ENCODE peak calls at places on chromosomes 1 and 21, in four cellular contexts. U is GM23248, Y is heart right ventricle, M is NT2/D1. Z is an unnamed sample.

GRCh38 chr21:35398366-35398982 is 349.4 kb upstream of the RUNX1 start:
- DNase-seq in U (peak; percentile 30), Y (no peak), M (no peak), Z (peak; percentile 28)

GRCh38 chr1:185441608-185442007 is 124.6 kb upstream of the IVNS1ABP start:
- DNase-seq in U (peak; percentile 76), Y (no peak), M (no peak), Z (peak; percentile 2)

GRCh38 chr1:26529655-26530539 is at the start of gene RPS6KA1:
- DNase-seq in U (peak; percentile 75), Y (peak; percentile 32), M (no peak), Z (peak; percentile 36)

GRCh38 chr1:22699629-22700028 is 11.0 kb upstream of the EPHB2 start:
- DNase-seq in U (no peak), Y (no peak), M (no peak), Z (no peak)

GRCh38 chr1:65176071-65176470 is 28.1 kb downstream of the AK4 start:
- DNase-seq in U (no peak), Y (peak; percentile 12), M (no peak), Z (no peak)

GRCh38 chr1:50181027-50181663 is 72.4 kb downstream of the ELAVL4 start:
- DNase-seq in U (peak; percentile 51), Y (peak; percentile 17), M (no peak), Z (peak; percentile 12)

GRCh38 chr1:211260161-211261107 is 1.3 kb downstream of the RCOR3 start:
- DNase-seq in U (peak; percentile 90), Y (peak; percentile 84), M (peak; percentile 69), Z (peak; percentile 73)

GRCh38 chr1:199353906-199354305 is 673.6 kb upstream of the NR5A2 start:
- DNase-seq in U (no peak), Y (no peak), M (no peak), Z (peak; percentile 78)

GRCh38 chr1:208668991-208669390 is 424.8 kb upstream of the PLXNA2 start:
- DNase-seq in U (peak; percentile 5), Y (no peak), M (peak; percentile 28), Z (no peak)

GRCh38 chr1:91020967-91021685 is 709 bp downstream of the ZNF644 start:
- DNase-seq in U (peak; percentile 91), Y (peak; percentile 54), M (peak; percentile 75), Z (peak; percentile 80)

GRCh38 chr1:157838966-157839365 is 2.6 kb downstream of the CD5L start:
- DNase-seq in U (no peak), Y (no peak), M (no peak), Z (no peak)

GRCh38 chr1:1067284-1068076 is 6.6 kb downstream of the RNF223 start:
- DNase-seq in U (no peak), Y (no peak), M (no peak), Z (no peak)

GRCh38 chr21:41992576-41992975 is 17.6 kb downstream of the ZBTB21 start:
- DNase-seq in U (no peak), Y (no peak), M (no peak), Z (no peak)

GRCh38 chr1:215911406-215911968 is 344.4 kb downstream of the KCTD3 start:
- DNase-seq in U (peak; percentile 45), Y (no peak), M (no peak), Z (peak; percentile 23)

GRCh38 chr21:45992311-45993209 is 11.0 kb downstream of the COL6A1 start:
- DNase-seq in U (peak; percentile 25), Y (peak; percentile 6), M (no peak), Z (no peak)

GRCh38 chr1:161172776-161173376 is 4.4 kb downstream of the B4GALT3 start:
- DNase-seq in U (peak; percentile 95), Y (peak; percentile 54), M (no peak), Z (peak; percentile 93)

GRCh38 chr1:26597629-26598039 is 68.1 kb downstream of the RPS6KA1 start:
- DNase-seq in U (peak; percentile 62), Y (no peak), M (no peak), Z (peak; percentile 71)

GRCh38 chr1:113291777-113292659 is 98.3 kb upstream of the MAGI3 start:
- DNase-seq in U (no peak), Y (no peak), M (no peak), Z (no peak)

GRCh38 chr1:23701310-23701709 is 9.7 kb downstream of the RPL11 start:
- DNase-seq in U (no peak), Y (no peak), M (no peak), Z (no peak)

DNA sequence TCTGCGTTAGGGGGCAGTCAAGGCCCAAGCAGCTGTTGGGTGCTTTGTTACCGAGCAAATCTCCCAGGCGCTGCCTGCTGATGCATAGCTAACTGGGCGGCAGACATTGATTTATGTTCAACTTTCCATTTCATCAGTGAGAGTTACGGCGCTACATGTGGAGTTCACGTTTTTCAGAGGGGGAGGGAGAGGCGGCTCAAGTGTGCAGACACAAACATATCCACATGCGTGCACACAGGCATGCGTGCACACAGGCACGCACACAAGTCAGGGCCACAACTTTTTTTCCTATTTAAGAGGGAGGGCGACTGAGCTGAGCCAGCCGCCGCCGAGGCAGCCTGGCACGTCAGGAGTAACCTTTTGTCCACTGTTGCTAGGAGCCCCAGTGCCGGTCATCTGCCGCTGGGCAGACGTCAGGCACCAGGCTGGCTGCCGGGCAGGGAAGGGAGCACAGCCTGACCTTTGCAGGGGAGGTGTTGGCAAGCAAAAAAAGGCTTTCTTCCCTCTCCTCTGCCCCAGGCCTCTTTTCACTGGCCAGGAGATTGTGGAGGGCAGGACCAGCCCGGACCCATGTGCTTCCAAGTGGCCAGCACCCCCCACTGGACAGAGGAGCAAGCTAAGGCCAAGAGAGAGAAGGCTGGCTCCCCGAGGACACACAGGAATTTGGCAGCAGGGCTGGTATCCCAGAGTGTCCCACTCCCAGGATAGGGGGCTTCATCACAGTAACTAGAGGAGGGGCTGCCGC is 73.3 kb downstream of the MRPL37 start:
- DNase-seq in U (peak; percentile 96), Y (peak; percentile 43), M (no peak), Z (peak; percentile 96)
- H3K4me1 ChIP-seq in U (peaks cover 42% of the 10 kb centered on the region), Y (peaks cover 75% of the 10 kb centered on the region), M (peaks cover 49% of the 10 kb centered on the region), Z (peaks cover 45% of the 10 kb centered on the region)

DNA sequence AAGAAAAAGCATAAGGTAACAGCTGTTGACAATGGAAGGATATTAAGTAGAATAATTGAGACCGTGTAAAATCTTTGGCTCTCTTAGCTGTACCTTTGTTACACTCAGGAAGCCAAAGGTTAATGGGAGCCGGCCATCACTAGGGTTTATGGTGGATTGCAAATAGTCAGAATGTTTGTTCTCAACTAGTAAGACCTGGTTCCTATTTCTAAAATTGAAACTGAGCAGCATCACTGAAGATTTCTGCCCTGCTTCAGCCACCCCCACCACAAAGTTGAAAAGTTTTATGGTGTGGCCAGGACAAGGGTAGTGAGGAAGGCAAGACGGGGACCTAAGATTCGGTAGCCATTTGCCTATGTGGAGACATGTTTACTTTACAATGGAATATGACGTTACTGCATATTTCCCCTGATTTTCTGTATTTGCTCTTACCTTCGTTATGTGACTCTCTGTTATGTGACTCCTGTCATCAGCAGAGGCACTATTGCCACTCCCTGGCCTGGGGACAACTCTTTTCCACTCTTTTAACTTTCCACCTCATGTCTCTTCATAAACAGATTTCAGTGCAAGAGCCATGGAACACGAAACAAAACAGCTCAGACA is 41.4 kb upstream of the KIF1B start:
- DNase-seq in U (no peak), Y (no peak), M (no peak), Z (no peak)
- H3K4me3 ChIP-seq in U (no peak overlapping the region), Y (no peak overlapping the region), M (no peak overlapping the region), Z (no peak overlapping the region)

DNA sequence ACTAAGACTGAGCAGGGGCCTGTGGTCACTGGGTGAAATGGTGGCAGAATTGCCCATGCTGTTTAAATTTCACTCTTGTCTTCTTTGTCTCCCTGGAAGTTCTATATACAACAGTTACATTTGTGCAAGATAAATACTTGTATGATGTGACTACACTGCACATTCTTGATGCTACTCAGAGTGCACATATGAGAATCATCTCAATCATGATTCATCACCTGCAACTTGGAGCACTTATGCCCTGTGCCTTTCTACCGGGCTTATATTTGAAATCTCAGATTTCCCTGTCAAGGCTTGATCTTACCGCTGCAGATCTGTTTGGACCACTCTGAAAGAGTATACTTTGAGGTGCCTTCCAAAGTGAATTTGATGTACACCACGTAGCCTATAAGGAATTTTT is 10.6 kb downstream of the PGM1 start:
- DNase-seq in U (peak; percentile 48), Y (no peak), M (no peak), Z (no peak)
- H3K4me1 ChIP-seq in U (peaks cover 3% of the 10 kb centered on the region), Y (peaks cover 5% of the 10 kb centered on the region), M (no peaks in the 10 kb centered on the region), Z (no peaks in the 10 kb centered on the region)

DNA sequence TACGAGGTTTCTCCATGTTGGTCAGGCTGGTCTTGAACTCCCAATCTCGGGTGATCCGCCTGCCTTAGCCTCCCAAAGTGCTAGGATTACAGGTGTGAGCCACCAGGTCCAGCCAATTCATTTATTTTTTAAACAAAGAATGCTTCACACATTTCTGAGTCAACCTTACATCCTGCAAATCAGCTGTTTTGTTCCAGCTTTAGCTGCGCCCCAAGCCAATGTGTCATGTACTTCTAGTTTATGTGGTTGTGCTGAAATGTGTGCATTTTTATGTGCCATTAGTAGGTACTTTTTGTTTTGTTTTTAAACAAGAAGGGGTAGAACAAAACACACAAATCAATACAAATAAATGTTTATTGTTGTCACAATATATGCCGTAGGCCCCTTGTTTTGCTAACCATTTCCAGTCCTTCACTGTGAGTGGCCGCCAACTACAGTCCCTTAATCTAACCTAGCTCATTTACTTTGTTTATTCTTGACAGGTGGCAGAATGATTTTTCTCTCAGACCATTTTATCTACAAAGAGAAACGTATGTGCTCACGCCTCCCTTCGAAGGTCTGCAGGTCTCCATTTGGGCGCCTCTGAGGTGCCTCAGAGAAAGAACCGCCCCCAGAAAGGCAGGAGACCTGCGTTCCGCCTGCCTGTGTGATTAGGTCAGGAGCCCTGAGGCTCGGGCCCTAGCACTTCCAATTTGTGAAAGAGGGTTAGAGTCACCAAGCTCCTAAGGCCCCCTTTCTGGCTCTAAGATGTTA is 2.8 kb upstream of the CASQ2 start:
- DNase-seq in U (peak; percentile 43), Y (no peak), M (peak; percentile 38), Z (no peak)
- H3K4me3 ChIP-seq in U (no peak overlapping the region), Y (peak overlapping the region; percentile 30), M (peak overlapping the region; percentile 8), Z (no peak overlapping the region)

DNA sequence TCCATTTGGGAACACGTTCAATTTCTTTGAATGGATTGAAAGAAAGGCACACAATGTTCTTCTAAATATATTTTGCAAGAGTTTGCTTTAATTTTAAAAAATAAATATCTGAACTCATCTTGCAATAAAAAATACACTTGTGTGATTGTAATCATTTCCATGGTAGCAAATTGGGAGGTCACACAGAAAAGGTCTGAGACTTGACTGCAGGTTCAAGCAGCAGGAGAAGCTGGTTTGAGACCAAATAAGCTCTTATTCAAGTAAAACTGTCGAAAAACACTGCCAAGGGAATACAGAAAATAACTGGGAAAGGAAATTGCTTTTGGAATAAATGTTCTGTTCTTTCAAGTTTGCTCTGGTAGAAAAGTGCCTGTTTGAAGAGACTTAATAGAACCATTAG is 498.9 kb downstream of the ADGRL2 start:
- DNase-seq in U (no peak), Y (no peak), M (no peak), Z (no peak)
- H3K4me1 ChIP-seq in U (no peaks in the 10 kb centered on the region), Y (no peaks in the 10 kb centered on the region), M (no peaks in the 10 kb centered on the region), Z (no peaks in the 10 kb centered on the region)

DNA sequence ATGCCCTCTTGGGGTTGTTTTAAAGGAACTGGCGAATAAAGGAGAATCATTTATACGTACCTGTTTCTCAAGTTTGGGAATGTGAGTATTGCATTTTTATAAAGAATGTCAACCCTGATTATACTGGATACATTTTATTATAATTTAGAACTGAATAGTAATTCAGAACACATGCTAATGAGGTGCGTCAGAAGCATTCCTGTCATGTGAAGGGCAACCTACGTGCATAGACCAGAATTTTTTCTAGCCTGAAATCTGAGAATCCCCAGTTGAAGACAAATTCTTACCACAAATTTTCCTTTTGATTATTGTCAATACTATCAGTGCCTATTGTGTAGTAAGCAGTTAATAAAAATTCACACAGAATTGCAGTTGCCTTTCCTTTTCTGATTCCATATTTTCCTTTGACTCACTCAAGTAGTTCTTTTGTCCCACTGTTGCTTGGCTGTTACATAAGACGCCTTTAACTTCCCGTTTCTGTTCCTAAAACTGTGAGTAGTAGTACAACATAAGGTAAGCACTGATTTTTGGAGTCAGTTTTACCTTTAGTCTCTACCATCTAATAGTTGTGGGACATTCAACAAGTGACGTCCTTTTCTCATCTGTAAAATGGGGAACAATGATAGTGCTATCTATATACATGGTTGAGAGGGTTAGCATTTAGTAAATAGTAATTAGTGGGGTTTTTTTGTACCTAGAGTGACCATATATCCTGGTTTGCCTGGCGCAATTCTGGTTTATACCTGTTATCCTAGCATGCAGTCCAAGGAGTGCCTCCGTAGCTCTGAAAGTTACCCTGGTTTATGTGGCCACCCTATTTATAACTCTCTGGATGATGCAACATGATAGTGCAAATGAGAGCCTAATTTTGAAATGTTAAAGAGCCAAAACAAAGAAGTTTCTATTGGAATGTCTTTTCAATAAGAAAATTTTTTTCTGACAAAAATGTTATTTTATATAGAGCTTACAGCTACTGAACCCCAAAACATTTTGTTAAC is 5.4 kb downstream of the AHCYL1 start:
- DNase-seq in U (no peak), Y (no peak), M (no peak), Z (no peak)
- H3K4me3 ChIP-seq in U (no peak overlapping the region), Y (no peak overlapping the region), M (no peak overlapping the region), Z (no peak overlapping the region)